ENCODE peak calls at places on chromosomes 11 and 22, in ten cellular contexts. S is OCI-LY7, N is left ventricle myocardium inferior, G is BE2C, V is SJSA1, E is right atrium auricular region, H is upper lobe of left lung, B is endodermal cell, Q is mesendoderm, I is aorta. C is an unnamed sample. For H3K36me3, the result is how much of the 10 kb centered on the place peaks cover.

GRCh38 chr11:44416776-44417175 is 106.8 kb upstream of the ALX4 start:
- DNase-seq in G (no peak), B (peak), S (no peak), N (no peak), I (no peak), E (no peak), Q (no peak), H (no peak), V (no peak), C (no peak)

GRCh38 chr22:17477401-17477833 is 85.9 kb upstream of the SLC25A18 start:
- DNase-seq in B (peak), H (peak), S (no peak), G (no peak), V (no peak), E (peak), N (peak), I (no peak), Q (peak), C (peak)

GRCh38 chr11:105609341-105609781 is 512 bp upstream of the GRIA4 start:
- DNase-seq in I (no peak), E (no peak), V (no peak), G (peak), S (no peak), H (no peak), N (no peak), Q (peak), B (peak), C (no peak)

GRCh38 chr11:117535201-117535869 is 207.7 kb downstream of the CEP164 start:
- DNase-seq in B (no peak), G (peak), H (peak), I (peak), V (no peak), Q (no peak), N (peak), S (no peak), E (peak), C (no peak)

GRCh38 chr11:128895505-128895904 is 4.3 kb downstream of the KCNJ5 start:
- DNase-seq in H (no peak), Q (no peak), E (no peak), V (no peak), B (no peak), G (no peak), N (no peak), S (no peak), I (no peak), C (no peak)

GRCh38 chr22:44550666-44551491 is 52.8 kb upstream of the RTL6 start:
- DNase-seq in S (no peak), N (peak), Q (no peak), V (peak), I (no peak), B (peak), G (no peak), H (peak), E (no peak), C (peak)

GRCh38 chr11:82003671-82004148 is 730.0 kb downstream of the FAM181B start:
- DNase-seq in N (no peak), B (no peak), Q (peak), S (no peak), E (no peak), H (no peak), V (peak), G (no peak), I (no peak), C (no peak)

GRCh38 chr22:23713696-23714595 is 23.1 kb downstream of the RGL4 start:
- DNase-seq in H (no peak), E (no peak), G (no peak), B (no peak), N (no peak), S (no peak), V (no peak), Q (no peak), I (no peak), C (no peak)

GRCh38 chr11:6474806-6475500 is 1.2 kb upstream of the TRIM3 start:
- DNase-seq in V (no peak), E (no peak), B (no peak), H (no peak), N (no peak), G (no peak), S (no peak), I (no peak), Q (peak), C (no peak)

GRCh38 chr22:19892249-19892879 is 37.7 kb upstream of the GNB1L start:
- DNase-seq in H (no peak), G (peak), N (no peak), E (no peak), V (peak), B (no peak), Q (no peak), I (no peak), S (peak), C (no peak)

GRCh38 chr22:30572840-30573593 is 1.4 kb downstream of the GAL3ST1 start:
- DNase-seq in H (no peak), Q (no peak), S (no peak), V (no peak), B (no peak), N (no peak), E (no peak), I (no peak), G (no peak), C (no peak)

GRCh38 chr11:122981388-122982264 is at the start of gene BSX:
- DNase-seq in B (peak), I (no peak), V (no peak), S (peak), Q (peak), E (no peak), H (peak), N (peak), G (peak), C (peak)

GRCh38 chr22:37492428-37493344 is 6.5 kb upstream of the MFNG start:
- DNase-seq in I (no peak), H (peak), B (peak), E (no peak), S (peak), G (peak), V (no peak), N (no peak), Q (peak), C (no peak)

GRCh38 chr11:27296406-27296994 is 66.5 kb downstream of the CCDC34 start:
- DNase-seq in Q (peak), N (no peak), S (peak), H (no peak), I (no peak), G (no peak), E (no peak), B (no peak), V (peak), C (no peak)

GRCh38 chr11:129828301-129828836 is 12.7 kb downstream of the TMEM45B start:
- DNase-seq in G (no peak), I (no peak), Q (no peak), E (no peak), H (peak), N (no peak), V (no peak), B (no peak), S (no peak), C (no peak)

GRCh38 chr11:87352759-87353707 is 315.3 kb downstream of the TMEM135 start:
- DNase-seq in G (peak), Q (peak), I (peak), V (peak), S (peak), B (peak), E (peak), H (peak), N (peak), C (peak)

GRCh38 chr11:60251485-60252207 is 8.7 kb upstream of the MS4A4E start:
- DNase-seq in H (no peak), G (no peak), N (no peak), I (no peak), S (no peak), B (peak), V (peak), Q (peak), E (no peak), C (no peak)

GRCh38 chr11:83957038-83957900 is 671.1 kb upstream of the CCDC90B start:
- DNase-seq in Q (peak), B (no peak), N (no peak), S (no peak), G (no peak), I (no peak), V (no peak), E (no peak), H (no peak), C (no peak)

GRCh38 chr22:20117656-20118571 is 888 bp upstream of the TRMT2A start:
- DNase-seq in E (no peak), S (peak), G (peak), B (no peak), I (peak), V (peak), H (no peak), Q (peak), N (peak), C (no peak)

GRCh38 chr11:112620621-112621394 is 340.4 kb upstream of the NCAM1 start:
- DNase-seq in S (no peak), V (no peak), B (no peak), E (no peak), Q (peak), H (peak), N (no peak), I (no peak), G (no peak), C (no peak)

GRCh38 chr22:37525073-37525745 is 6.0 kb upstream of the CARD10 start:
- DNase-seq in H (no peak), B (no peak), V (peak), I (peak), G (no peak), E (no peak), N (no peak), Q (peak), S (no peak), C (no peak)

GRCh38 chr11:44014968-44015623 is 32.7 kb upstream of the ACCSL start:
- DNase-seq in Q (no peak), V (no peak), N (no peak), G (no peak), E (peak), I (no peak), B (no peak), H (no peak), S (no peak), C (no peak)

GRCh38 chr22:39431216-39431801 is 25.5 kb upstream of the MGAT3 start:
- DNase-seq in N (no peak), I (peak), G (no peak), H (no peak), V (no peak), Q (no peak), B (no peak), S (no peak), E (no peak), C (no peak)

GRCh38 chr22:39431821-39432251 is 25.0 kb upstream of the MGAT3 start:
- DNase-seq in S (no peak), B (no peak), H (no peak), V (no peak), Q (no peak), I (peak), E (no peak), N (peak), G (no peak), C (peak)

GRCh38 chr22:39429186-39429585 is 27.6 kb upstream of the MGAT3 start:
- DNase-seq in V (no peak), E (no peak), B (no peak), N (no peak), H (no peak), I (peak), Q (no peak), S (no peak), G (no peak), C (no peak)

GRCh38 chr22:39429916-39430575 is 26.8 kb upstream of the MGAT3 start:
- DNase-seq in E (no peak), N (no peak), B (no peak), V (no peak), Q (no peak), I (peak), G (no peak), S (no peak), H (no peak), C (no peak)

DNA sequence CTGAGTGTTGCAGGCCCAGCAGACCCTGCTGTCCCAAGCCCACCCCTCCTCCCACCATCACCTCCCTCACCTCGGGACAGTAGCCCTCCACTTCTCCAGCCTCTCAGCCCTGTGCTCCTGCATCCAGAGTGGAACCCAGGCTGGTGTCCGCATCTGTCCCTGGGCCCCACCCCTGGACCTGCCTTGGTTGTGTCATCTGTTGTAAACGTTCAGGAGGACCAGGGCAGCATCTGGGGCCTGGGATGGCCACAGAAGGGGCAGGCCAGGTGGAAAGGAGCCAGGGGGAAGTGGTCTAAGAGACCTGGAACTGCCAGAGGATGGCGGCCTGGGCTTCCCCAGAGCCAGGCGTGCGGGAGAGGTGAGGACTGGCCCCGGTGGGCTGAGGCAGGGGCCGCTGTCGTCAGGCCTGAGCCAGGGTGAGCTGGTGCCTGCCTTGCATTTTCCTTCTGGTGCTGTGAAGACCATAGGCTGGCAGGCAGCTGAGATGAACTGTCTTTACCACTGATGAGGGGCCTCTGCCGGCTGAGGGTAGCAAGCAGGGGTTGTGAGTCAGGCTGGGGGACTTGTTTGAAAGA is 26.1 kb upstream of the MGAT3 start:
- DNase-seq in B (no peak), H (no peak), S (no peak), G (no peak), Q (no peak), E (no peak), V (no peak), N (no peak), I (peak), C (peak)
- H3K36me3 ChIP-seq in B (under half), H (half or more), S (half or more), G (under half), Q (under half), E (under half), V (half or more), N (half or more), I (under half), C (half or more)

DNA sequence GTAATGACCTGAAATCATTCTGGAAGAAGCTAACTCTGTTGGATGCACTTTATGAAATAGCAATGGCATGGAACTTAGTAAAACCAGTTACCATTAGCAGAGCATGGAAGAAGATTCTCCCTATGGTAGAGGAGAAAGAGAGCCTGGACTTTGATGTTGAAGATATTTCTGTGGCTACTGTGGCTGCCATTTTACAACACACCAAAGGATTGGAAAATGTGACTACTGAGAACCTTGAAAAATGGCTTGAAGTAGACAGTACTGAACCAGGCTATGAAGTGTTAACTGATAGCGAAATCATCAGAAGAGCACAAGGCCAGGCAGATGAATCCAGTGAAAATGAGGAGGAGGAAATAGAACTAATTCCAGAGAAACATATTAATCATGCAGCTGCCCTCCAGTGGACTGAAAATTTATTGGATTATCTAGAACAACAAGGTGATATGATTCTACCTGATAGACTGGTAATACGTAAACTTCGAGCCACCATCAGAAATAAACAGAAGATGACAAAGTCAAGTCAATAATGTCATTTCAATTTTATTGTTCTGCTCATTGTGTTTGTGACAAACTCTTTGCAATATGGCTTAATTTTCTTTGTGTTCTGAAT is 2.0 kb downstream of the JRKL start:
- DNase-seq in I (no peak), H (no peak), E (no peak), B (no peak), G (no peak), S (peak), V (no peak), N (no peak), Q (no peak), C (no peak)
- H3K4me3 ChIP-seq in I (no peak), H (no peak), E (no peak), B (peak), G (no peak), S (no peak), V (no peak), N (no peak), Q (no peak), C (no peak)

DNA sequence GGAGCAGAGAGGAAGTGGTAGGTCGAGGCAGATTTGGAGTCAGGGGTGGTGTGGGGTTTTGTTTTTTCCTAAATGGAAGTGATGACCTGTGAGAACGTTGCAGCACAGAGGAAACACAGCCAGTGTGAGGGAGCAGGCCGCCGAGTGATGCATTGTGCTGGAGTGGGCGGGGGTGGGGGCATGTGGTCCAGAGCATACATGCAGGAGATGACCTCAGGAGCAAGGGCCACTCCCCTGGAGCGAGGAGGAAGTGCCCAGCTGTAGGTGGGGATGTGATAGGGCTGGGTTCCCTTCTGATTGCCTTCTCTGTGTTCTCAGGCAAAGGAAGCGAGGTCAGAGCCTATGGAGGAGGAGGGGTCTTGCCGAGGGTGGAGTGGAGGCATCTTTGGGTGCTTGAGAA is 81.4 kb downstream of the PPP6R3 start:
- DNase-seq in N (no peak), Q (peak), H (no peak), G (no peak), I (no peak), S (no peak), V (peak), E (no peak), B (no peak), C (no peak)
- H3K36me3 ChIP-seq in N (half or more), Q (under half), H (half or more), G (half or more), I (under half), S (half or more), V (half or more), E (under half), B (half or more), C (half or more)

DNA sequence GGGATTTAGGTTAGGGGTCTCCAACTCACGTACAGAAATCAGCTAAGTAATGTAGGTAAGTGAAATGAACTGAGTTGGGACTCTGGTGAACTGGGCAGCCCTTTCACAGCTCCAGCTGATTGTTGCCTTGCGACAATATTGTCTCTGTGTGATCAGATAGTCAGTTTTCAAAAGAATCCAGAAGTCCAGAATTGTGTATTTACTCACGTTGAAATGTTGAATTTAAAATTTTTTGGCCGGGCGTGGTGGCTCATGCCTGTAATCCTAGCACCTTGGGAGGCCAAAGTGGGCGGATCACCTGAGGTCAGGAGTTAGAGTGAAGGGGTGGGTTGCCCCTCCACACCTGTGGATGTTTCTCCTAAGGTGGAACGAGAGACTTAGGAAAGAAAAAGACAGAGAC is 18.8 kb upstream of the WDR74 start:
- DNase-seq in I (no peak), S (no peak), G (no peak), E (no peak), H (no peak), N (no peak), Q (no peak), B (no peak), V (no peak), C (no peak)
- H3K4me3 ChIP-seq in I (no peak), S (peak), G (peak), E (no peak), H (no peak), N (no peak), Q (peak), B (peak), V (no peak), C (no peak)

GRCh38 chr11:126198648-126199047 is 12.8 kb downstream of the RPUSD4 start:
- DNase-seq in I (no peak), N (no peak), G (no peak), H (no peak), Q (no peak), E (no peak), V (no peak), B (no peak), S (no peak), C (no peak)
- H3K36me3 ChIP-seq in I (under half), N (half or more), G (half or more), H (half or more), Q (under half), E (half or more), V (under half), B (half or more), S (half or more), C (half or more)

GRCh38 chr11:79441159-79441875 is 487 bp upstream of the TENM4 start:
- DNase-seq in V (no peak), E (no peak), H (no peak), I (no peak), B (peak), Q (peak), G (no peak), N (no peak), S (no peak), C (no peak)

GRCh38 chr11:79439430-79439892 is 1.4 kb downstream of the TENM4 start:
- DNase-seq in I (no peak), V (no peak), Q (peak), B (no peak), H (no peak), S (no peak), E (no peak), G (no peak), N (no peak), C (peak)

GRCh38 chr11:79438631-79439429 is 2.0 kb downstream of the TENM4 start:
- DNase-seq in H (no peak), Q (peak), I (peak), S (no peak), N (peak), V (no peak), B (peak), E (no peak), G (peak), C (peak)

GRCh38 chr11:79440451-79441158 is at the start of gene TENM4:
- DNase-seq in G (peak), E (no peak), B (peak), I (peak), N (peak), S (no peak), H (peak), Q (peak), V (no peak), C (peak)

DNA sequence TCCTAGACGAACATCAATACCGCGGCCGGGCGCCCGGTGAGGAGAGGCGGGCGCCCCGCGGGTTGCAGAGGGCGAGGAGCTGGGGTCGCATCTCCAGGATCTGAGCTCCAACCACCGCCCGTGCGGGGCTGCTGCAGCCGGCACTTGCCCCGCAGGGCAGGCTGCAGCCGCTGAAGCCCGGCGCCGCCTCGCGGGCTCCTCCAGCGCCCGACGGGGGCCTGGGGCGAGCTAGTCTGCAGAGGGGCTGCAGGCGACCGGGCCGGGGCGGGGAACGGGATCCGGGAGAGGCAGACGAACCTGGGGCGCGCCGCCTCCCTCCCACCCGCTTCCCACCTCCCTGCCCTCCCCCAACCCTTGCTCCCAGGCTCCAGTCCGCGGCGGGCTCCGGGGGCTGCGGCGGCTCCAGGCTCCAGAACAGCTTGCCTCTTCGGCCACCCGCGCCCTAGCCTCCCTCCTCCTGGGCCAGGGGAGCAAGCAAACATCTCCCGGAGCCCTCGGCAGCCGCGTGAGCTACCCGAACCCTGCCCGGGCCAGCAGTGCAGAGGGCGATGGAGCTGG is 858 bp downstream of the TENM4 start:
- DNase-seq in I (peak), H (no peak), S (no peak), V (no peak), E (no peak), B (peak), N (peak), Q (peak), G (peak), C (peak)
- H3K4me3 ChIP-seq in I (peak), H (peak), S (no peak), V (no peak), E (peak), B (peak), N (peak), Q (peak), G (peak), C (peak)

C was measured in heart left ventricle.